ENCODE peak calls at places on chromosomes 7 and 10, in five cellular contexts. O is AG09309, I is sigmoid colon, N is DND-41, Z is GM12865. Q is an unnamed sample.
A peak's percentile ranks its signal among the peaks of the same experiment; 100 is the strongest.

GRCh38 chr10:118594392-118595063 is 920 bp downstream of the PRLHR start:
- DNase-seq in Z (peak; percentile 13), O (no peak), N (peak; percentile 7), I (no peak), Q (no peak)

GRCh38 chr10:5527332-5528200 is 2.8 kb downstream of the CALML3 start:
- DNase-seq in Z (no peak), I (peak; percentile 59), O (no peak), N (no peak), Q (no peak)

GRCh38 chr7:111090834-111091233 is at the start of gene LRRN3:
- DNase-seq in N (no peak), O (no peak), I (no peak), Z (no peak), Q (no peak)

GRCh38 chr7:9945882-9946281 is 1027.8 kb upstream of the PHF14 start:
- DNase-seq in N (no peak), Z (no peak), I (no peak), O (no peak), Q (no peak)

GRCh38 chr10:122126763-122127659 is 138.0 kb downstream of the TACC2 start:
- DNase-seq in N (no peak), Z (no peak), I (peak; percentile 83), O (peak; percentile 75), Q (peak; percentile 82)

GRCh38 chr10:13788701-13789447 is 202.1 kb downstream of the PRPF18 start:
- DNase-seq in I (peak; percentile 83), O (no peak), Z (peak; percentile 37), N (no peak), Q (no peak)

GRCh38 chr10:111511751-111512150 is 434.9 kb downstream of the ADRA2A start:
- DNase-seq in N (no peak), Z (no peak), I (no peak), O (no peak), Q (no peak)

GRCh38 chr10:100883322-100883821 is 29.4 kb upstream of the SLF2 start:
- DNase-seq in N (no peak), O (no peak), I (no peak), Z (no peak), Q (no peak)

GRCh38 chr10:123633106-123633505 is 33.0 kb upstream of the GPR26 start:
- DNase-seq in N (no peak), Z (no peak), I (no peak), O (no peak), Q (no peak)

GRCh38 chr7:5528071-5528814 is 104.6 kb upstream of the TNRC18 start:
- DNase-seq in O (no peak), N (peak; percentile 35), I (peak; percentile 81), Z (peak; percentile 66), Q (no peak)

GRCh38 chr7:5117095-5117970 is 71.7 kb downstream of the RBAK start:
- DNase-seq in Z (no peak), N (no peak), O (no peak), I (no peak), Q (no peak)

GRCh38 chr10:98456043-98456570 is 9.4 kb upstream of the HPS1 start:
- DNase-seq in O (no peak), I (no peak), Z (no peak), N (no peak), Q (no peak)

GRCh38 chr7:53229202-53229601 is 193.8 kb downstream of the POM121L12 start:
- DNase-seq in O (no peak), I (no peak), N (no peak), Z (no peak), Q (no peak)

GRCh38 chr7:1555813-1556540 is at the start of gene TMEM184A:
- DNase-seq in N (peak; percentile 37), Z (peak; percentile 51), O (no peak), I (no peak), Q (no peak)

GRCh38 chr7:74334026-74334425 is 44.8 kb downstream of the CLIP2 start:
- DNase-seq in O (peak; percentile 17), I (no peak), Z (no peak), N (no peak), Q (no peak)

GRCh38 chr10:15342970-15343369 is 28.1 kb downstream of the FAM171A1 start:
- DNase-seq in Z (no peak), N (no peak), I (no peak), O (no peak), Q (no peak)

GRCh38 chr10:29465384-29465783 is 169.4 kb downstream of the SVIL start:
- DNase-seq in N (no peak), I (no peak), Z (no peak), O (no peak), Q (no peak)

GRCh38 chr10:81820418-81820817 is 54.6 kb upstream of the NRG3 start:
- DNase-seq in N (no peak), O (no peak), Z (no peak), I (no peak), Q (no peak)

GRCh38 chr7:24685706-24686105 is 71.6 kb downstream of the GSDME start:
- DNase-seq in N (no peak), I (no peak), O (no peak), Z (no peak), Q (no peak)
- TF ChIP-seq CTCF in N (no peak), I (no peak), O (no peak), Z (no peak), Q (no peak)

DNA sequence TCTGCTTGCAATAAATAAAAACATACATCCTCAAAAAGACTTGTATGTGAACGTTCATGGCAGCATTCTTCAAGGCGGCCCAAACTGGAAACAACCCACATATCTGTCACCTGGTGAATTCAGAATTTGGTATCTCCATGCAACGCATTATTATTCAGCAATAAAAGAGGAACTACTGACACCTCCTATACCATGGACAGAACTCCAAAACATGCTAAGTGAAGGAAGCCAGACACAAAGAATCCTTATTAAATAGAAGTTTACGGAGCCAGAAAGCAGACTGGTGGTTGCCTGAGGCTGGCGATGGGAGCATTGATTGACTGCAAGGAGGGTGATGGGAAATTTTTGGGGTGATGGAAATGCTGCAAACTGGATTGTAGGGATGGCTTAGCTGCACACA is 530.8 kb upstream of the DPP6 start:
- DNase-seq in Z (no peak), I (no peak), O (no peak), N (no peak), Q (no peak)
- H3K4me3 ChIP-seq in Z (no peak overlapping the region), I (no peak overlapping the region), O (no peak overlapping the region), N (no peak overlapping the region), Q (no peak overlapping the region)

GRCh38 chr7:44080686-44081265 is 1.6 kb downstream of the POLM start:
- DNase-seq in Z (no peak), N (no peak), O (no peak), I (no peak), Q (no peak)
- TF ChIP-seq CTCF in Z (no peak), N (no peak), O (no peak), I (no peak), Q (no peak)

GRCh38 chr10:77770868-77771175 is 133.2 kb upstream of the KCNMA1 start:
- DNase-seq in Z (no peak), I (no peak), O (no peak), N (no peak), Q (no peak)
- H3K4me3 ChIP-seq in Z (no peak overlapping the region), I (no peak overlapping the region), O (no peak overlapping the region), N (no peak overlapping the region), Q (no peak overlapping the region)

DNA sequence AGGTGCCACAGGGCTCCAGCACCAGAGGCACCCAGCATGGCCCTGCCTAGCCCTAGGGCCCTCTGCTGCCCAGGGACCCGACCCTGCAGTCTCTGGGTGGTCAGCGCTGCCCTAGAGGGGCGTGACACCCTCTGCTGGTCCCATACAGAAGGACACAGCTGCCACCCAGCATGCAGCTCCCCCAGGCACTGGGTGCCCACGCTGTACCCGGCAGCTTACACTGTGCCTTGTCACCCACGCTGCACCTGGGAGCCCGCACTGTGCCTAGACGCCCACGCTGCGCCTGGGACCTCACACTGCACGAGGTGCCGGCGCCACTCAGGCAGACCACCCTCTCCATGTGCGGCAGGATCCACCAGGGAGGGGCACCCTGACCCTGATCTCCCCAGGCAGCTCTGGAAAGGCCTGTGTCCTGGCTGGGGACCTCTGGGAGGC is 55.2 kb downstream of the PWWP2B start:
- DNase-seq in O (no peak), Z (no peak), N (no peak), I (no peak), Q (no peak)
- TF ChIP-seq CTCF in O (peak; percentile 19), Z (no peak), N (peak; percentile 8), I (no peak), Q (no peak)

GRCh38 chr7:12715372-12716133 is 28.1 kb downstream of the ARL4A start:
- DNase-seq in Z (no peak), I (peak; percentile 78), O (peak; percentile 84), N (peak; percentile 73), Q (peak; percentile 79)
- H3K4me3 ChIP-seq in Z (no peak overlapping the region), I (no peak overlapping the region), O (peak overlapping the region; percentile 15), N (no peak overlapping the region), Q (peak overlapping the region; percentile 17)

GRCh38 chr10:43113201-43113893 is 24.9 kb upstream of the CSGALNACT2 start:
- DNase-seq in I (no peak), Z (no peak), N (no peak), O (no peak), Q (no peak)

GRCh38 chr10:43116596-43116995 is 21.6 kb upstream of the CSGALNACT2 start:
- DNase-seq in N (no peak), I (no peak), Z (no peak), O (no peak), Q (no peak)

GRCh38 chr10:43115881-43116595 is 22.2 kb upstream of the CSGALNACT2 start:
- DNase-seq in N (no peak), I (peak; percentile 55), Z (no peak), O (no peak), Q (no peak)

GRCh38 chr10:43114031-43114742 is 24.1 kb upstream of the CSGALNACT2 start:
- DNase-seq in N (no peak), I (no peak), O (no peak), Z (no peak), Q (no peak)

DNA sequence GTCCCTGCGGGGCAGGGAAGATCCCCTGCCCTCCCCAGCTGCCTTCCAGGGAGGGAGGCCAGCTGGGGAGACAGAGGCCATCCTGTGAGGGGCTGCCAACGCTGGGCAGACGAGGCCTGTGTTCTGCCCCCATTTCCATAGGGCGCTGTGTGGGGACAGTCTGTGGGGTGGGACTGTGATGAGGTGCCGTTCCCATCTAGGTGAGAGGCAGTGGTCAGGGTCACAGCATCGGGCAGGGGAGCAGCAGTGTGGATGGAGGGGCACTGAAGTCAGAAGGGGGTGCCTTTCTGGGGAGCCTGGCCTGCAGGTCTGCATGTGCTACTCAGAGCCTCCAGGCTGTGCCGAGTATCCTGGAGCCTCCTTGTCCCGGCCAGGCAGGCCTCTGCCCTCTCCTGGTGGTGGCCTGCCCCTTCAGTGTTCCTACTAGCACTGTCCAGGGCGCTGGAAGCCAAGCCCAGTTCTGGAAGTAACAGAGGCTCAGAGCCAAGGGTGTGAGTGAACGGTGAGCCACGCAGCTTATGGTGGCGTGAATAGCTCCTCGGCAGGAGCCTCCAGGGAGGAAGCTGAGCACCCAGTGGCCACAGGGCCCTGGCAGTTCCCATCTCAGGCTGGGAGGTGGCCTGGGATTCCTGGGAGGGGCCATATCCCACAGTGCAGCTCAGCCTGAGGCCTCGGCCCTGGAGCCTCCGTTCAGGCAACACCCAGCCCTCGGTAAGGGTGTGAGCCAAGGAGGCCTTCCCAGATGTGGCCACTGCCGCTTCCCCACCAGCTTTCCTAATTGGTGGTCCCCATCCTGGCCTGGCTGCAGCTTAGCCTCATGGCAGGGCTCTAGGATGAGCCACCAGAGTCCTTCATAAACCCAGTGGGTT is 23.3 kb upstream of the CSGALNACT2 start:
- DNase-seq in N (no peak), O (no peak), Z (no peak), I (no peak), Q (no peak)
- TF ChIP-seq CTCF in N (no peak), O (peak; percentile 16), Z (no peak), I (no peak), Q (no peak)

Q was measured in HFF-Myc.